ENCODE peak calls at places on chromosomes 1 and 21, in four cellular contexts. M is left ventricle myocardium inferior; L is upper lobe of left lung; R is CD8-positive, alpha-beta memory T cell. J is an unnamed sample.

GRCh38 chr1:11797525-11798216 is 8.1 kb downstream of the MTHFR start:
- DNase-seq in M (peak; percentile 77), L (no peak), R (no peak), J (no peak)

GRCh38 chr1:71424536-71424935 is 343.7 kb upstream of the ZRANB2 start:
- DNase-seq in M (no peak), L (no peak), R (no peak), J (no peak)

GRCh38 chr1:191963286-191963685 is 195.0 kb upstream of the RGS18 start:
- DNase-seq in M (no peak), L (no peak), R (no peak), J (no peak)

GRCh38 chr1:214427871-214428277 is 123.5 kb downstream of the PTPN14 start:
- DNase-seq in M (no peak), L (no peak), R (peak; percentile 1), J (peak; percentile 8)

GRCh38 chr1:87478231-87478630 is 149.6 kb downstream of the LMO4 start:
- DNase-seq in M (peak; percentile 29), L (no peak), R (no peak), J (no peak)

GRCh38 chr1:209434066-209434465 is 149.4 kb upstream of the CAMK1G start:
- DNase-seq in M (no peak), L (no peak), R (no peak), J (no peak)

GRCh38 chr1:177873238-177873637 is 96.6 kb downstream of the SEC16B start:
- DNase-seq in M (no peak), L (no peak), R (no peak), J (no peak)

GRCh38 chr1:26724938-26725337 is 29.1 kb downstream of the ARID1A start:
- DNase-seq in M (no peak), L (no peak), R (no peak), J (no peak)

GRCh38 chr1:184465489-184466146 is 78.8 kb downstream of the C1orf21 start:
- DNase-seq in M (no peak), L (no peak), R (peak; percentile 2), J (no peak)

GRCh38 chr1:9420835-9421532 is 118.3 kb upstream of the SLC25A33 start:
- DNase-seq in M (no peak), L (no peak), R (no peak), J (no peak)

GRCh38 chr1:84998642-84999280 is 1.8 kb upstream of the MCOLN2 start:
- DNase-seq in M (no peak), L (no peak), R (peak; percentile 43), J (no peak)

GRCh38 chr21:39613029-39613934 is 542 bp downstream of the B3GALT5 start:
- DNase-seq in M (no peak), L (no peak), R (no peak), J (no peak)

GRCh38 chr1:154398678-154399077 is 6.5 kb upstream of the IL6R start:
- DNase-seq in M (no peak), L (no peak), R (no peak), J (no peak)

GRCh38 chr1:68029444-68029843 is 21.0 kb downstream of the DIRAS3 start:
- DNase-seq in M (no peak), L (no peak), R (no peak), J (no peak)

GRCh38 chr1:235366286-235366685 is 941 bp upstream of the TBCE start:
- DNase-seq in M (no peak), L (no peak), R (no peak), J (no peak)

GRCh38 chr1:40315795-40316594 is 1.1 kb downstream of the COL9A2 start:
- DNase-seq in M (no peak), L (peak; percentile 77), R (no peak), J (no peak)

GRCh38 chr1:170562644-170563338 is 30.8 kb downstream of the GORAB start:
- DNase-seq in M (peak; percentile 44), L (no peak), R (no peak), J (no peak)

GRCh38 chr1:41766546-41766945 is 152.2 kb downstream of the HIVEP3 start:
- DNase-seq in M (no peak), L (no peak), R (no peak), J (no peak)

GRCh38 chr1:155934933-155935590 is 849 bp upstream of the KHDC4 start:
- DNase-seq in M (no peak), L (no peak), R (no peak), J (no peak)

GRCh38 chr1:221987860-221988520 is 246.1 kb upstream of the DUSP10 start:
- DNase-seq in M (no peak), L (no peak), R (no peak), J (no peak)

GRCh38 chr1:86714159-86714558 is 9.8 kb downstream of the SH3GLB1 start:
- DNase-seq in M (no peak), L (no peak), R (no peak), J (no peak)

GRCh38 chr1:243487649-243488227 is 231.9 kb downstream of the SDCCAG8 start:
- DNase-seq in M (no peak), L (peak; percentile 88), R (no peak), J (no peak)

GRCh38 chr1:156160744-156161181 is 7.4 kb downstream of the SEMA4A start:
- DNase-seq in M (peak; percentile 90), L (peak; percentile 92), R (peak; percentile 59), J (peak; percentile 66)

GRCh38 chr1:23980725-23981063 is 567 bp upstream of the SRSF10 start:
- DNase-seq in M (no peak), L (no peak), R (no peak), J (no peak)

GRCh38 chr1:64296459-64296858 is 93.0 kb downstream of the UBE2U start:
- DNase-seq in M (no peak), L (no peak), R (no peak), J (no peak)

GRCh38 chr1:168273575-168273974 is 7.1 kb upstream of the TBX19 start:
- DNase-seq in M (no peak), L (no peak), R (no peak), J (no peak)

GRCh38 chr1:229970714-229971113 is 96.3 kb upstream of the GALNT2 start:
- DNase-seq in M (no peak), L (no peak), R (no peak), J (no peak)

GRCh38 chr1:248821641-248822040 is 4.1 kb downstream of the SH3BP5L start:
- DNase-seq in M (no peak), L (no peak), R (no peak), J (no peak)

GRCh38 chr1:50416553-50417453 is 6.4 kb downstream of the DMRTA2 start:
- DNase-seq in M (no peak), L (no peak), R (no peak), J (no peak)

GRCh38 chr1:229514578-229515275 is 6.6 kb upstream of the NUP133 start:
- DNase-seq in M (peak; percentile 37), L (no peak), R (peak; percentile 38), J (peak; percentile 33)

GRCh38 chr1:64280001-64280400 is 76.6 kb downstream of the UBE2U start:
- DNase-seq in M (no peak), L (no peak), R (no peak), J (no peak)

DNA sequence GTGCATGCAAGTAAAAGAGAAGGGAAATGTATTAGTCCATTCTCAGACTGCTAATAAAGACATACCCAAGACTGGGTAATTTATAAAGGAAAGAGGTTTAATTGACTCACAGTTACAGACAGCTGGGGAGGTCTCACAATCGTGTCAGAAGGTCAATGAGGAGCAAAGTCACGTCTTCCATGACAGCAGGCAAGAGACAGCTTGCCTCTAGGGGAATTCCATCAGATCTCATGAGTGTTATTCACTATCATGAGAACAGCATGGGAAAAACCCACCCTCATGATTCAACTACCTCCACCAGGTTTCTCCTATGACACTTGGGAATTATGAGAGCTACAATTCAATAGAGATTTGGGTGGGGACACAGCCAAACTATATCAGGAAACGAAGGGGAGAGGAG is 8.1 kb downstream of the KRTAP21-3 start:
- DNase-seq in M (no peak), L (no peak), R (no peak), J (no peak)
- H3K9me3 ChIP-seq in M (peaks cover 31% of the 10 kb centered on the region), L (no peaks in the 10 kb centered on the region), R (no peaks in the 10 kb centered on the region), J (no peaks in the 10 kb centered on the region)

DNA sequence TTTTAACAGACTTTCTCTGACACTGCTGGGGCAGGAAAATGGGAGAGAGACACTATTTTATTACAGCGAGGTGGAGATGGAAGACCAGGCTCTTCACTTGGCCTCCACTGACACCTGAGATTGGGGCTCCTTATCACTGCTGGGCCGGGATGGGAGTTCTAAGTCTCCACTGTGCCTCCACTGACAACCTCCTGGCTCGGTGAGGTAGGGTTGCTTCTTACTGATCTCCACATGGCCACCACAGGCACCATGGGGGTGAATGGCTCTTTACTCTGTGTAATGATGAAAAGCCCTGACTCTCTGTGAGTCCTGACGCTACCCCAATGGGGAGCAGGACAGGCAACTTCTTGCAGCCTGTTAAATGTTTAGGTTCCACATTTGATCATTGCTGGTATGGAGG is 67.7 kb downstream of the ATP1A1 start:
- DNase-seq in M (no peak), L (no peak), R (no peak), J (no peak)
- H3K9me3 ChIP-seq in M (no peaks in the 10 kb centered on the region), L (no peaks in the 10 kb centered on the region), R (no peaks in the 10 kb centered on the region), J (no peaks in the 10 kb centered on the region)

DNA sequence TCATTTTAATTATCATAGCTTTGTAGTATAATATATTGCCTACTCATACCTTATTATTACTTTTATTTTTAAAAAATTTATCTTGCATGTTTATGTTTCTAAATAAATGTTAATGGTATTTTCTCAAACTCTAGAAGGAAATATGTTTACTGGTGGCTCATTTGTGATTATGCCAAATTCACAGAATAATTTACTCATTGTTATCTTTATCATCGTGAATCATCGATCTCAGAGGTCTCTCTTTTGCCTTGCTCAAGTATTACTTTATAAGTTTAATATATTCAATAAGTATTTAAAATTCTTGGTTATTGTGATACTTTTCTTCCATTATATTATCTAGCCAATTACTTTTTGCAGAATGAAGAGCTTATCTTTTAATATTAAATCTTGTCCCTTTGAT is 836.7 kb upstream of the ADAMTS5 start:
- DNase-seq in M (no peak), L (no peak), R (no peak), J (no peak)
- H3K9me3 ChIP-seq in M (no peaks in the 10 kb centered on the region), L (no peaks in the 10 kb centered on the region), R (no peaks in the 10 kb centered on the region), J (no peaks in the 10 kb centered on the region)

DNA sequence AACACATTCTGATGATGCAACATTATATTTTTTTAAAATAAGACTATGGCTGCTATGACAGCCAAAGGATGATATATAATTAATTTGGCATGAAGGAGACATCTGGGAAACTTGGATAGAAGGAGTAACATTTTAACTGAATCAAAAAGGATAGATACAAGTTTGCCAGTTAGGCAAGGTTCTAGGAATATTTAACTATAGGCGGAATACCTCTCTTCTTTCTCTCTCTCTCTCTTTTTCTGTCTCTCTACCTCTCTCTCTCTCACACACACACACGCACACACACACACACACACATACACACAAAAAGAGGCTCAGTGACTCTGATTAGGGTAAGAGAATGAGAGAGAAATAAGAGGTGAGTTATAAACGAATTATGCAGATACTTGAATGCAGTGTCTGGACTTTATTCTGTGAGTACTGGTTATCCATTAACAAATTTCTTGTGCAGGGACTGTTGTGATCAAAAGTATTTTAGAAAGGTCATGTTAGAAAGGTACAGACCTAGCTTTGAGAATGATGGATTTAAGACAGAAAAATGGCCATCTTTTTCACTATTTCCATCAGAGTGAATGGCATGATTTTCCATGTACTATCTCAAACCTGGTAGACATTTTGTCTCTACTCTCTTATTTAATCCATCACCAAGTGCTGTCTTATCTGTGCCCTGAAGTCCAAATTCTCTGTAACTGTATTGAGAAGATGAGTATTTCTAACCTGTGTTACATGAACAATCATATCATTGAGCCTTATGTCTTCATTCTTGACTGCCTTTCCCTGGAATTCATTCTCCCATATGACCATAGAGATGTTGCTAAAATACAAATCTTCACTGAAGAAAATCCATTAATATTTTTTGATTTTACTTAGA is 1106.9 kb upstream of the ADGRL4 start:
- DNase-seq in M (no peak), L (no peak), R (no peak), J (no peak)
- H3K9me3 ChIP-seq in M (peaks cover 39% of the 10 kb centered on the region), L (peaks cover 7% of the 10 kb centered on the region), R (no peaks in the 10 kb centered on the region), J (no peaks in the 10 kb centered on the region)

DNA sequence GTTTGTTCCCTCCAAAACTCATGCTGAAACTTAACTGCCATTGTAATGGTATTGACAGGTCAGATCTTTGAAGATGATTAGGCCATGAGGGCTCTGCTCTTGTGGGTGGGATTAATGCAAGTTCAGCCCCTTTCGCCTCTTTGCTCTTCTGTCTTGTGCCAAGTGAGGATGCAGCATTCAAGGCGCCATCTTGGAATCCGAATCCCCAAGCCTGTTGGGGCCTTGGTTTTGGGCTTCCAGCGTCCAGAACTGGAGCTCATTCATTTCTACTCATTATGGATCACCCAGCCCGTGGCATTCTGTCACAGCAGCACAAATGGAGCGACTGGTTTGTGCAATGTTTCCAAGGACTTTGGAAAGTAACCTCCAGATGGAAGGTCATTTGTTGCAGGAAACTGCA is 5.6 kb downstream of the TTC34 start:
- DNase-seq in M (no peak), L (no peak), R (no peak), J (no peak)
- H3K9me3 ChIP-seq in M (peaks cover 53% of the 10 kb centered on the region), L (peaks cover 20% of the 10 kb centered on the region), R (peaks cover 4% of the 10 kb centered on the region), J (no peaks in the 10 kb centered on the region)